ENCODE peak calls at places on chromosomes 2 and 18, in four cellular contexts. L, H, S and Y are unnamed samples.
A peak's percentile ranks its signal among the peaks of the same experiment; 100 is the strongest.

GRCh38 chr18:57674891-57675290 is 53.3 kb upstream of the NARS1 start:
- DNase-seq in L (no peak), H (no peak), S (no peak), Y (no peak)

GRCh38 chr2:111122631-111123421 is 2.1 kb downstream of the BCL2L11 start:
- DNase-seq in S (peak; percentile 88), H (peak; percentile 84), L (peak; percentile 60), Y (peak; percentile 45)

GRCh38 chr18:55301836-55302235 is 286.2 kb downstream of the TCF4 start:
- DNase-seq in H (no peak), S (no peak), L (no peak), Y (no peak)

GRCh38 chr2:122543815-122544214 is 788.4 kb downstream of the TSN start:
- DNase-seq in H (no peak), S (no peak), L (peak; percentile 8), Y (no peak)

GRCh38 chr2:19667085-19667484 is 234.7 kb downstream of the TTC32 start:
- DNase-seq in H (no peak), S (no peak), L (peak; percentile 51), Y (no peak)

GRCh38 chr2:238351315-238351714 is 31.0 kb downstream of the TRAF3IP1 start:
- DNase-seq in L (no peak), H (no peak), S (no peak), Y (no peak)

GRCh38 chr2:132448331-132448730 is 31.7 kb downstream of the GPR39 start:
- DNase-seq in S (peak; percentile 13), H (peak; percentile 92), L (no peak), Y (no peak)

GRCh38 chr18:13455960-13456471 is 237.5 kb downstream of the LDLRAD4 start:
- DNase-seq in H (no peak), S (no peak), L (no peak), Y (no peak)

GRCh38 chr2:18137096-18137495 is 258.6 kb downstream of the KCNS3 start:
- DNase-seq in L (no peak), S (no peak), H (no peak), Y (no peak)

GRCh38 chr2:162928356-162928755 is 89.8 kb upstream of the KCNH7 start:
- DNase-seq in S (no peak), L (no peak), H (no peak), Y (no peak)

GRCh38 chr2:225742487-225742886 is 343.0 kb downstream of the NYAP2 start:
- DNase-seq in S (no peak), H (no peak), L (no peak), Y (no peak)

GRCh38 chr2:70613510-70613909 is 59.9 kb upstream of the TGFA start:
- DNase-seq in S (no peak), H (no peak), L (no peak), Y (no peak)

GRCh38 chr2:238864207-238865014 is 16.5 kb downstream of the TWIST2 start:
- DNase-seq in H (no peak), L (peak; percentile 98), S (peak; percentile 78), Y (no peak)

DNA sequence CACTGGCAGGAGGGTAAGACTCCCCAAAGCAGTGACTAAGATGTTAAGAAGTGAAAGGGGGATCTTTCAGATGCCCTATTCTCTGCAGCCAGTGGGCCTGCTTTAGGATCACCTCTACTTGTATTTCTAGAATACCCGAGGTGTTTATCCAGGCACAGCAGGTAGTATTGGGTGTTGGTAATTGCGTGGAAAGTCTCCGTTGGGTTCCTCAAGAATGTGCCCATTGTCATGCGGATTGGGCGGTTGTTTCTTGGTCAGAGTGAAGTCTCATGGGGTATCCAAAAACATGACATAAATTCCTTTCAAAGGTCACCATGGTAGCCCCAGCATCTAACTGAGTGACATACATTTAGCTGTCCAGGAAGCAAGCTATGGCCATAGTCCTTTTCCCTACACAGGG is 308.8 kb downstream of the RPIA start:
- DNase-seq in L (no peak), H (no peak), S (no peak), Y (no peak)
- H3K27ac ChIP-seq in L (no peak overlapping the region), H (no peak overlapping the region), S (no peak overlapping the region), Y (no peak overlapping the region)

DNA sequence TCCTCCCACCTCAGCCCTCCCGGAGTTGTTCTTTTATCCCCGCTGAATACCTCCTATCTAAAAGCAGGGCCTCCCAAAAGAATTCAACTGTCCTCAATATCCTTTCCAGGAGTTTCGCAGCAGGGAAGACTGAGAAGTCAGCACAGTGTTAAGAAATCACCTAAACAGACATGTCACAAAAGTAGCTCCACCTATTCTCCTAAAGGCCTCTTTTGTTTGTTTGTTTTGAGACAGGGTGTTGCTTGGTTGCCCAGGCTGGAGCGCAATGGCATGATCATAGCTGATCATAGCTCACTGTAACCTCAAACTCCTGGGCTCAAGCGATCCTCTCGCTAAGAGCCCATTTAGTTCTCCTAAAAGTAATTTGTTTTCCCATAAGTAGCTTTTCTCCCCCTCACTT is 53.8 kb downstream of the TEX44 start:
- DNase-seq in S (no peak), H (no peak), L (no peak), Y (no peak)
- H3K27ac ChIP-seq in S (peak overlapping the region; percentile 61), H (no peak overlapping the region), L (no peak overlapping the region), Y (no peak overlapping the region)

DNA sequence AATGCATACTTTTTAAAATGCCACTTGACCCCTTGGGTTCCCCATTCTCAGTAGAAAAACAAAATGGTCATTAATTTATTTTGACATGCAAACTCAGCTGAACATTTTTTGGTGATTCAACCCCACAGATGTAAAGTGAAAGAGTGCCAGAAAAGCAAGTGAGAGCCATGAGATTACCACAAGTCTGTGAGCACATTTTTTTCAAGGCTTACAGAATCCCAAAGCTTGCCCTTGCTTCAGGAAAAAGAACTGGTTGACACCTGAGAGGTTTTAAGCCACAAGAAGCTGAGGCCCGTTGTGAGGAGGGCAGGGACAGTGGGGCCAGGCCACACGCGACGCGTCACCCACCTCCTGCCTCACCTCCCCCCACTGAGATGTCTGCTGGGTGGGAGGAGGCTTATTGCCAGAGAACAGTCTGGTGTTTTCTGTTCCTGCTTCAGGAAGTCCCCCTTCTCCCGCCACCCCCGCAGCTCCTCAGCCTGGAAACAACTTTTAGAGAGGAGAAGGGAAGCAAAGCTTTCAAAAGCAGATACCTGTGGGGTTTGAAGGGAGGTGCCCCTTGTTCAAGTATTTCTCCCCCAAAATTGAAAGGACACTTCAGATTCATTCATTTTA is 70.5 kb upstream of the CYP1B1 start:
- DNase-seq in S (peak; percentile 65), H (no peak), L (peak; percentile 29), Y (no peak)
- H3K27ac ChIP-seq in S (peak overlapping the region; percentile 76), H (peak overlapping the region; percentile 32), L (peak overlapping the region; percentile 99), Y (no peak overlapping the region)

GRCh38 chr18:36176177-36176584 is 11.1 kb upstream of the MOCOS start:
- DNase-seq in L (no peak), H (no peak), S (no peak), Y (no peak)
- H3K27ac ChIP-seq in L (no peak overlapping the region), H (no peak overlapping the region), S (no peak overlapping the region), Y (no peak overlapping the region)